ENCODE peak calls at places on chromosomes 12 and 14, in seven cellular contexts. T is HepG2, N is GM23248, B is astrocyte, J is MM.1S, R is H9, S is mammary epithelial cell. G is an unnamed sample. For H3K9me3, the result is how much of the 10 kb centered on the place peaks cover.

GRCh38 chr12:132686831-132687210 is 321 bp downstream of the POLE start:
- DNase-seq in T (no peak), N (peak), B (no peak), J (no peak), R (no peak), S (no peak), G (peak)

GRCh38 chr14:106277503-106277902 is 751.1 kb downstream of the TMEM121 start:
- DNase-seq in T (peak), N (no peak), B (no peak), J (no peak), R (no peak), S (no peak), G (no peak)

GRCh38 chr12:81627336-81628189 is 131.6 kb downstream of the PPFIA2 start:
- DNase-seq in T (peak), N (peak), B (peak), J (peak), R (no peak), S (peak), G (peak)

GRCh38 chr12:92759634-92760268 is 57.0 kb downstream of the PLEKHG7 start:
- DNase-seq in T (no peak), N (peak), B (peak), J (no peak), R (no peak), S (peak), G (peak)

GRCh38 chr14:70655110-70655826 is 13.6 kb downstream of the TTC9 start:
- DNase-seq in T (no peak), N (no peak), B (no peak), J (peak), R (peak), S (no peak), G (no peak)

GRCh38 chr14:99907761-99908652 is 114.8 kb downstream of the EML1 start:
- DNase-seq in T (no peak), N (no peak), B (no peak), J (no peak), R (no peak), S (no peak), G (no peak)

GRCh38 chr12:125061229-125061628 is 4.0 kb upstream of the AACS start:
- DNase-seq in T (no peak), N (no peak), B (no peak), J (no peak), R (no peak), S (no peak), G (no peak)

GRCh38 chr12:84070311-84070710 is 842.3 kb downstream of the SLC6A15 start:
- DNase-seq in T (no peak), N (peak), B (peak), J (no peak), R (no peak), S (no peak), G (peak)

GRCh38 chr14:73428354-73428824 is 30.0 kb downstream of the NUMB start:
- DNase-seq in T (peak), N (no peak), B (no peak), J (no peak), R (no peak), S (no peak), G (no peak)

GRCh38 chr12:6965026-6965661 is 5.3 kb downstream of the PHB2 start:
- DNase-seq in T (peak), N (peak), B (peak), J (peak), R (peak), S (peak), G (peak)

GRCh38 chr12:26648066-26648465 is 184.9 kb downstream of the ITPR2 start:
- DNase-seq in T (no peak), N (no peak), B (peak), J (no peak), R (no peak), S (no peak), G (no peak)

GRCh38 chr12:118034429-118035193 is 18.1 kb downstream of the RFC5 start:
- DNase-seq in T (peak), N (peak), B (peak), J (peak), R (peak), S (peak), G (peak)

GRCh38 chr14:75295491-75296338 is 17.1 kb downstream of the FOS start:
- DNase-seq in T (no peak), N (peak), B (peak), J (peak), R (peak), S (peak), G (peak)

GRCh38 chr12:47870175-47870781 is 34.5 kb downstream of the VDR start:
- DNase-seq in T (peak), N (peak), B (no peak), J (peak), R (peak), S (no peak), G (peak)

GRCh38 chr12:14950982-14951746 is 10.2 kb downstream of the ARHGDIB start:
- DNase-seq in T (peak), N (no peak), B (no peak), J (no peak), R (peak), S (peak), G (no peak)

GRCh38 chr12:25254271-25254880 is 3.6 kb upstream of the KRAS start:
- DNase-seq in T (peak), N (peak), B (peak), J (no peak), R (no peak), S (no peak), G (peak)

GRCh38 chr12:17928708-17929366 is 161.2 kb downstream of the RERGL start:
- DNase-seq in T (peak), N (peak), B (peak), J (no peak), R (no peak), S (peak), G (peak)

DNA sequence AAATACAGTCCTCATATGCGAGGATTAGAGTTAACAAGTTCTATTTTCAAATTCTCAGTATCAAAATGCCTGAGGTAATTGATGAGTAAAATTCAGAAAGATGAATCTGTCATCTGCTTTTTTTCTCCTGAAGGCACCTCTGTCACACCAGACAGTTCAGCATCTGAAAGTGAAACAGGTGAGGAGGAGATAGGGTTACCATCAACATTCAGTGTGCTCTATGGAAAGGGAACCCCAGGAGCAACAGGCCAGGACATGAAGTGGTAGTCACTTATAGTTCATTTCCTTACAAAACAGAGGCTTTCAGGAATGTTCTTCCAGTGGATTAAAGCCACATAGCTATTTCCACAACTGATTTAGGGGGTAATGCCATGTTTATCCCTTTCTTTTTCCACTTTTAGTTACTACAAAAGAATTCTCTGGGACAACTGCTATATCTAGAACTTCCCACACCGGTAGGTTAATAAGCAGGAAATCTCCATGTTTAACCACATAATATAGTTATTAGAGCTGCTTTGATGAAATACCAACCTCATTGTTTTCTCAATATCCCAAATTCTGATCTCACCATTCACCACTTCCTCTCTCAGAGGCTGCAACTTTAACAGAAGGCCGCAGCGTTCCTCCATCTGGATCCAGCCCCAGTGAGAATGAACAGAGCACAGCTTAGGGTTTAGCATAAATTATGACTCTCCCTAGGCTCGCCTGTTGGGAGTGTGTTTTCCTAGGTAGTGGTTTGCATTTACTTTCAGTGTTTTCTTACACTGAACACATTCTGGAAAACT is 177.0 kb upstream of the CNTN1 start:
- DNase-seq in T (no peak), N (peak), B (peak), J (peak), R (no peak), S (peak), G (peak)
- H2AFZ ChIP-seq in T (no peak), N (no peak), B (no peak), J (peak), R (no peak), S (peak), G (no peak)

GRCh38 chr12:63811334-63811733 is 31.6 kb downstream of the RXYLT1 start:
- DNase-seq in T (no peak), N (no peak), B (no peak), J (no peak), R (no peak), S (no peak), G (no peak)

GRCh38 chr12:63814146-63814774 is 30.2 kb upstream of the SRGAP1 start:
- DNase-seq in T (no peak), N (no peak), B (no peak), J (no peak), R (no peak), S (no peak), G (no peak)

GRCh38 chr12:63816031-63816430 is 28.5 kb upstream of the SRGAP1 start:
- DNase-seq in T (no peak), N (no peak), B (no peak), J (no peak), R (no peak), S (no peak), G (no peak)

GRCh38 chr12:63811755-63812154 is 32.0 kb downstream of the RXYLT1 start:
- DNase-seq in T (no peak), N (no peak), B (no peak), J (no peak), R (no peak), S (no peak), G (no peak)

DNA sequence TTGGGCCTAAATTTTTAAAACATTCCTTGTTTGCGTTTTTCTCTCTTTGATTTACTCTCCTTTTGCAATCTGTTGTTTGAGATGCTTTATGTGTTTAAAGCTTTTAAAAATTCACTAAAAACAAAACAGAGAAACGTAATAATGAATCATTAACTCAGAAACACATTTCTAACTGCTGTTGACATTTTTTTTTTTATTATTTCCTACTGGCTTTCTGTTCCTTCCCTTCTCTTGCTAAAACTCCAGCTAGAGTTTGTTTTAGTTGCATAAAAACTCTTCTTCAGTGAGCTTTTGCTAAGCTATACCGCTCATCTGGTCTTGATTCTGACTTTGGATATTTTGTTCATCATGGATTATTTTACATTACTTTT is 29.0 kb upstream of the SRGAP1 start:
- DNase-seq in T (no peak), N (no peak), B (no peak), J (no peak), R (no peak), S (no peak), G (no peak)
- H3K4me2 ChIP-seq in T (no peak), N (no peak), B (no peak), J (no peak), R (no peak), S (no peak), G (no peak)

GRCh38 chr12:38282886-38283285 is 33.7 kb upstream of the ALG10B start:
- DNase-seq in T (no peak), N (peak), B (no peak), J (no peak), R (no peak), S (peak), G (no peak)

GRCh38 chr12:38279756-38280155 is 36.8 kb upstream of the ALG10B start:
- DNase-seq in T (no peak), N (no peak), B (no peak), J (no peak), R (no peak), S (peak), G (no peak)
- H3K9me3 ChIP-seq in T (under half), N (under half), B (under half), J (under half), R (under half), S (under half), G (under half)

GRCh38 chr12:46657416-46658411 is 168.1 kb downstream of the SLC38A4 start:
- DNase-seq in T (no peak), N (peak), B (peak), J (no peak), R (no peak), S (no peak), G (peak)
- H2AFZ ChIP-seq in T (no peak), N (peak), B (no peak), J (no peak), R (no peak), S (no peak), G (no peak)

GRCh38 chr12:123388948-123389559 is 5.1 kb downstream of the KMT5A start:
- DNase-seq in T (no peak), N (peak), B (no peak), J (no peak), R (no peak), S (no peak), G (no peak)
- H3K4me2 ChIP-seq in T (peak), N (peak), B (peak), J (no peak), R (peak), S (peak), G (no peak)

GRCh38 chr14:96962337-96962736 is 165.2 kb downstream of the VRK1 start:
- DNase-seq in T (no peak), N (no peak), B (no peak), J (no peak), R (no peak), S (no peak), G (no peak)
- H3K9me3 ChIP-seq in T (under half), N (under half), B (under half), J (under half), R (under half), S (under half), G (under half)

DNA sequence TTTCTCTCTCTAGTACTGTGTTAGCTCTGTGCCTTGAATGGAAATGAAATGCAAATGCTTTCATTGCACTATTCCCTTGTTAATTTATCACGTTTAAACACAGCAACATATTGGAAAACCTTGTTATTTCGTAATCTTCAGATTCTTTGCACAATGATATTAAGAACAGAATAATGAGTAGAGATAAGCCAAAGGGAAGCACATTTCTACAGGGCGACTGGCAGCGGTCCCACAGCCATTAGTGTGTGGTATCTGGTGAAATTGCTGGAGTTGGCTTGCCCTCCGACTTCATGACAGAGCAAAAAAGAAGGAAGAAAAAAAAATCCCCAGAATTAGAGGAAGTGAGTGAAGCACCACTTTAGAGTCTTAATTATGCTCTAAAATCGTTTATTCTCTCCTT is 166.2 kb upstream of the E2F7 start:
- DNase-seq in T (no peak), N (peak), B (peak), J (no peak), R (no peak), S (peak), G (peak)
- H2AFZ ChIP-seq in T (no peak), N (peak), B (no peak), J (no peak), R (no peak), S (peak), G (no peak)

G was measured in fibroblast of lung.